ENCODE peak calls at places on chromosomes 5 and 9, in four cellular contexts. One of them, this sample, is unnamed.

GRCh38 chr5:154653418-154653763 is 101.8 kb upstream of the LARP1 start:
- DNase-seq in mammary epithelial cell: no peak
- DNase-seq in T-helper 2 cell treated with Interferon-gamma antibody and Interleukin-4, amounts not matched to agents 5 μg/mL and 100 μg/mL, for 36 hours: no peak
- DNase-seq in NCI-H2171: no peak
- DNase-seq in this sample: no peak

GRCh38 chr9:18921677-18922076 is 111.3 kb downstream of the SAXO1 start:
- DNase-seq in mammary epithelial cell: no peak
- DNase-seq in T-helper 2 cell treated with Interferon-gamma antibody and Interleukin-4, amounts not matched to agents 5 μg/mL and 100 μg/mL, for 36 hours: no peak
- DNase-seq in NCI-H2171: no peak
- DNase-seq in this sample: no peak

GRCh38 chr5:109567374-109568044 is 122.2 kb upstream of the MAN2A1 start:
- DNase-seq in mammary epithelial cell: no peak
- DNase-seq in T-helper 2 cell treated with Interferon-gamma antibody and Interleukin-4, amounts not matched to agents 5 μg/mL and 100 μg/mL, for 36 hours: no peak
- DNase-seq in NCI-H2171: no peak
- DNase-seq in this sample: no peak

GRCh38 chr9:112493738-112494137 is 7.1 kb downstream of the KIAA1958 start:
- DNase-seq in mammary epithelial cell: no peak
- DNase-seq in T-helper 2 cell treated with Interferon-gamma antibody and Interleukin-4, amounts not matched to agents 5 μg/mL and 100 μg/mL, for 36 hours: no peak
- DNase-seq in NCI-H2171: no peak
- DNase-seq in this sample: no peak

GRCh38 chr5:34817558-34818351 is 21.2 kb upstream of the TTC23L start:
- DNase-seq in mammary epithelial cell: no peak
- DNase-seq in T-helper 2 cell treated with Interferon-gamma antibody and Interleukin-4, amounts not matched to agents 5 μg/mL and 100 μg/mL, for 36 hours: no peak
- DNase-seq in NCI-H2171: no peak
- DNase-seq in this sample: no peak

GRCh38 chr5:75461679-75462078 is 49.8 kb downstream of the CERT1 start:
- DNase-seq in mammary epithelial cell: peak
- DNase-seq in T-helper 2 cell treated with Interferon-gamma antibody and Interleukin-4, amounts not matched to agents 5 μg/mL and 100 μg/mL, for 36 hours: no peak
- DNase-seq in NCI-H2171: no peak
- DNase-seq in this sample: no peak

GRCh38 chr5:170161069-170161468 is 55.4 kb downstream of the FOXI1 start:
- DNase-seq in mammary epithelial cell: no peak
- DNase-seq in T-helper 2 cell treated with Interferon-gamma antibody and Interleukin-4, amounts not matched to agents 5 μg/mL and 100 μg/mL, for 36 hours: no peak
- DNase-seq in NCI-H2171: no peak
- DNase-seq in this sample: no peak

GRCh38 chr9:137381501-137382443 is 41.2 kb downstream of the EXD3 start:
- DNase-seq in mammary epithelial cell: no peak
- DNase-seq in T-helper 2 cell treated with Interferon-gamma antibody and Interleukin-4, amounts not matched to agents 5 μg/mL and 100 μg/mL, for 36 hours: no peak
- DNase-seq in NCI-H2171: no peak
- DNase-seq in this sample: no peak

GRCh38 chr5:1380011-1380817 is 35.3 kb upstream of the CLPTM1L start:
- DNase-seq in mammary epithelial cell: peak
- DNase-seq in T-helper 2 cell treated with Interferon-gamma antibody and Interleukin-4, amounts not matched to agents 5 μg/mL and 100 μg/mL, for 36 hours: peak
- DNase-seq in NCI-H2171: no peak
- DNase-seq in this sample: no peak

GRCh38 chr5:157855404-157855994 is 3.4 kb downstream of the CLINT1 start:
- DNase-seq in mammary epithelial cell: peak
- DNase-seq in T-helper 2 cell treated with Interferon-gamma antibody and Interleukin-4, amounts not matched to agents 5 μg/mL and 100 μg/mL, for 36 hours: no peak
- DNase-seq in NCI-H2171: no peak
- DNase-seq in this sample: peak

GRCh38 chr5:64315778-64316177 is 150.1 kb downstream of the RNF180 start:
- DNase-seq in mammary epithelial cell: no peak
- DNase-seq in T-helper 2 cell treated with Interferon-gamma antibody and Interleukin-4, amounts not matched to agents 5 μg/mL and 100 μg/mL, for 36 hours: no peak
- DNase-seq in NCI-H2171: no peak
- DNase-seq in this sample: no peak

GRCh38 chr9:33818167-33818831 is 1.3 kb downstream of the UBE2R2 start:
- DNase-seq in mammary epithelial cell: peak
- DNase-seq in T-helper 2 cell treated with Interferon-gamma antibody and Interleukin-4, amounts not matched to agents 5 μg/mL and 100 μg/mL, for 36 hours: no peak
- DNase-seq in NCI-H2171: no peak
- DNase-seq in this sample: no peak